ENCODE peak calls at places on chromosomes 13 and 19, in ten cellular contexts. One of them, this sample, is unnamed.

GRCh38 chr13:107202371-107203023 is 634.6 kb upstream of the ARGLU1 start:
- DNase-seq in DMS 273 treated with DMSO at 0.1 percent for 48 hours: no peak
- DNase-seq in NCI-H146: no peak
- DNase-seq in stimulated activated CD8-positive, alpha-beta memory T cell treated with anti-CD3 and anti-CD28 coated beads, Interleukin-4, amount 100 ng/mL, for 4 hours: no peak
- DNase-seq in substantia nigra: no peak
- DNase-seq in cardiac muscle cell: peak
- DNase-seq in activated naive CD4-positive, alpha-beta T cell treated with Interleukin-2 at 50 U/mL for 16 hours: no peak
- DNase-seq in stomach: peak
- DNase-seq in fibroblast of the aortic adventitia: peak
- DNase-seq in heart left ventricle: peak
- DNase-seq in this sample: peak

GRCh38 chr19:39951686-39952085 is 17.3 kb upstream of the FCGBP start:
- DNase-seq in DMS 273 treated with DMSO at 0.1 percent for 48 hours: no peak
- DNase-seq in NCI-H146: no peak
- DNase-seq in stimulated activated CD8-positive, alpha-beta memory T cell treated with anti-CD3 and anti-CD28 coated beads, Interleukin-4, amount 100 ng/mL, for 4 hours: no peak
- DNase-seq in substantia nigra: no peak
- DNase-seq in cardiac muscle cell: peak
- DNase-seq in activated naive CD4-positive, alpha-beta T cell treated with Interleukin-2 at 50 U/mL for 16 hours: no peak
- DNase-seq in stomach: peak
- DNase-seq in fibroblast of the aortic adventitia: peak
- DNase-seq in heart left ventricle: no peak
- DNase-seq in this sample: no peak

GRCh38 chr19:17450264-17451075 is 2.0 kb upstream of the TMEM221 start:
- DNase-seq in DMS 273 treated with DMSO at 0.1 percent for 48 hours: no peak
- DNase-seq in NCI-H146: no peak
- DNase-seq in stimulated activated CD8-positive, alpha-beta memory T cell treated with anti-CD3 and anti-CD28 coated beads, Interleukin-4, amount 100 ng/mL, for 4 hours: no peak
- DNase-seq in substantia nigra: no peak
- DNase-seq in cardiac muscle cell: no peak
- DNase-seq in activated naive CD4-positive, alpha-beta T cell treated with Interleukin-2 at 50 U/mL for 16 hours: peak
- DNase-seq in stomach: no peak
- DNase-seq in fibroblast of the aortic adventitia: no peak
- DNase-seq in heart left ventricle: no peak
- DNase-seq in this sample: no peak

GRCh38 chr13:70668983-70669382 is 560.7 kb upstream of the KLHL1 start:
- DNase-seq in DMS 273 treated with DMSO at 0.1 percent for 48 hours: no peak
- DNase-seq in NCI-H146: no peak
- DNase-seq in stimulated activated CD8-positive, alpha-beta memory T cell treated with anti-CD3 and anti-CD28 coated beads, Interleukin-4, amount 100 ng/mL, for 4 hours: no peak
- DNase-seq in substantia nigra: no peak
- DNase-seq in cardiac muscle cell: no peak
- DNase-seq in activated naive CD4-positive, alpha-beta T cell treated with Interleukin-2 at 50 U/mL for 16 hours: no peak
- DNase-seq in stomach: no peak
- DNase-seq in fibroblast of the aortic adventitia: no peak
- DNase-seq in heart left ventricle: no peak
- DNase-seq in this sample: no peak

GRCh38 chr13:46654956-46655726 is 102.2 kb downstream of the LRCH1 start:
- DNase-seq in DMS 273 treated with DMSO at 0.1 percent for 48 hours: no peak
- DNase-seq in NCI-H146: no peak
- DNase-seq in stimulated activated CD8-positive, alpha-beta memory T cell treated with anti-CD3 and anti-CD28 coated beads, Interleukin-4, amount 100 ng/mL, for 4 hours: no peak
- DNase-seq in substantia nigra: no peak
- DNase-seq in cardiac muscle cell: peak
- DNase-seq in activated naive CD4-positive, alpha-beta T cell treated with Interleukin-2 at 50 U/mL for 16 hours: no peak
- DNase-seq in stomach: no peak
- DNase-seq in fibroblast of the aortic adventitia: no peak
- DNase-seq in heart left ventricle: no peak
- DNase-seq in this sample: no peak

GRCh38 chr19:2810141-2811091 is 9.3 kb upstream of the ZNF554 start:
- DNase-seq in DMS 273 treated with DMSO at 0.1 percent for 48 hours: no peak
- DNase-seq in NCI-H146: no peak
- DNase-seq in stimulated activated CD8-positive, alpha-beta memory T cell treated with anti-CD3 and anti-CD28 coated beads, Interleukin-4, amount 100 ng/mL, for 4 hours: no peak
- DNase-seq in substantia nigra: no peak
- DNase-seq in cardiac muscle cell: no peak
- DNase-seq in activated naive CD4-positive, alpha-beta T cell treated with Interleukin-2 at 50 U/mL for 16 hours: no peak
- DNase-seq in stomach: no peak
- DNase-seq in fibroblast of the aortic adventitia: no peak
- DNase-seq in heart left ventricle: peak
- DNase-seq in this sample: no peak

GRCh38 chr13:101925731-101926130 is 473.3 kb downstream of the ITGBL1 start:
- DNase-seq in DMS 273 treated with DMSO at 0.1 percent for 48 hours: no peak
- DNase-seq in NCI-H146: peak
- DNase-seq in stimulated activated CD8-positive, alpha-beta memory T cell treated with anti-CD3 and anti-CD28 coated beads, Interleukin-4, amount 100 ng/mL, for 4 hours: no peak
- DNase-seq in substantia nigra: no peak
- DNase-seq in cardiac muscle cell: no peak
- DNase-seq in activated naive CD4-positive, alpha-beta T cell treated with Interleukin-2 at 50 U/mL for 16 hours: no peak
- DNase-seq in stomach: no peak
- DNase-seq in fibroblast of the aortic adventitia: no peak
- DNase-seq in heart left ventricle: no peak
- DNase-seq in this sample: no peak

GRCh38 chr19:5249526-5249925 is 91.1 kb downstream of the PTPRS start:
- DNase-seq in DMS 273 treated with DMSO at 0.1 percent for 48 hours: no peak
- DNase-seq in NCI-H146: no peak
- DNase-seq in stimulated activated CD8-positive, alpha-beta memory T cell treated with anti-CD3 and anti-CD28 coated beads, Interleukin-4, amount 100 ng/mL, for 4 hours: no peak
- DNase-seq in substantia nigra: no peak
- DNase-seq in cardiac muscle cell: no peak
- DNase-seq in activated naive CD4-positive, alpha-beta T cell treated with Interleukin-2 at 50 U/mL for 16 hours: no peak
- DNase-seq in stomach: no peak
- DNase-seq in fibroblast of the aortic adventitia: no peak
- DNase-seq in heart left ventricle: no peak
- DNase-seq in this sample: no peak

GRCh38 chr19:57071414-57071813 is 48.4 kb upstream of the USP29 start:
- DNase-seq in DMS 273 treated with DMSO at 0.1 percent for 48 hours: no peak
- DNase-seq in NCI-H146: no peak
- DNase-seq in stimulated activated CD8-positive, alpha-beta memory T cell treated with anti-CD3 and anti-CD28 coated beads, Interleukin-4, amount 100 ng/mL, for 4 hours: no peak
- DNase-seq in substantia nigra: no peak
- DNase-seq in cardiac muscle cell: no peak
- DNase-seq in activated naive CD4-positive, alpha-beta T cell treated with Interleukin-2 at 50 U/mL for 16 hours: no peak
- DNase-seq in stomach: no peak
- DNase-seq in fibroblast of the aortic adventitia: no peak
- DNase-seq in heart left ventricle: no peak
- DNase-seq in this sample: no peak

GRCh38 chr19:1221141-1221903 is 15.7 kb downstream of the STK11 start:
- DNase-seq in DMS 273 treated with DMSO at 0.1 percent for 48 hours: no peak
- DNase-seq in NCI-H146: no peak
- DNase-seq in stimulated activated CD8-positive, alpha-beta memory T cell treated with anti-CD3 and anti-CD28 coated beads, Interleukin-4, amount 100 ng/mL, for 4 hours: no peak
- DNase-seq in substantia nigra: peak
- DNase-seq in cardiac muscle cell: peak
- DNase-seq in activated naive CD4-positive, alpha-beta T cell treated with Interleukin-2 at 50 U/mL for 16 hours: no peak
- DNase-seq in stomach: peak
- DNase-seq in fibroblast of the aortic adventitia: peak
- DNase-seq in heart left ventricle: peak
- DNase-seq in this sample: peak

GRCh38 chr13:42477588-42478190 is 96.3 kb upstream of the TNFSF11 start:
- DNase-seq in DMS 273 treated with DMSO at 0.1 percent for 48 hours: no peak
- DNase-seq in NCI-H146: no peak
- DNase-seq in stimulated activated CD8-positive, alpha-beta memory T cell treated with anti-CD3 and anti-CD28 coated beads, Interleukin-4, amount 100 ng/mL, for 4 hours: no peak
- DNase-seq in substantia nigra: peak
- DNase-seq in cardiac muscle cell: peak
- DNase-seq in activated naive CD4-positive, alpha-beta T cell treated with Interleukin-2 at 50 U/mL for 16 hours: no peak
- DNase-seq in stomach: no peak
- DNase-seq in fibroblast of the aortic adventitia: no peak
- DNase-seq in heart left ventricle: peak
- DNase-seq in this sample: no peak

GRCh38 chr19:55486043-55486970 is 1.3 kb downstream of the NAT14 start:
- DNase-seq in DMS 273 treated with DMSO at 0.1 percent for 48 hours: no peak
- DNase-seq in NCI-H146: no peak
- DNase-seq in stimulated activated CD8-positive, alpha-beta memory T cell treated with anti-CD3 and anti-CD28 coated beads, Interleukin-4, amount 100 ng/mL, for 4 hours: no peak
- DNase-seq in substantia nigra: no peak
- DNase-seq in cardiac muscle cell: no peak
- DNase-seq in activated naive CD4-positive, alpha-beta T cell treated with Interleukin-2 at 50 U/mL for 16 hours: no peak
- DNase-seq in stomach: no peak
- DNase-seq in fibroblast of the aortic adventitia: peak
- DNase-seq in heart left ventricle: no peak
- DNase-seq in this sample: peak

GRCh38 chr13:43196171-43196611 is 172.8 kb downstream of the DNAJC15 start:
- DNase-seq in DMS 273 treated with DMSO at 0.1 percent for 48 hours: peak
- DNase-seq in NCI-H146: no peak
- DNase-seq in stimulated activated CD8-positive, alpha-beta memory T cell treated with anti-CD3 and anti-CD28 coated beads, Interleukin-4, amount 100 ng/mL, for 4 hours: no peak
- DNase-seq in substantia nigra: peak
- DNase-seq in cardiac muscle cell: peak
- DNase-seq in activated naive CD4-positive, alpha-beta T cell treated with Interleukin-2 at 50 U/mL for 16 hours: no peak
- DNase-seq in stomach: no peak
- DNase-seq in fibroblast of the aortic adventitia: peak
- DNase-seq in heart left ventricle: peak
- DNase-seq in this sample: peak

GRCh38 chr19:18109731-18110671 is 12.4 kb downstream of the MAST3 start:
- DNase-seq in DMS 273 treated with DMSO at 0.1 percent for 48 hours: no peak
- DNase-seq in NCI-H146: peak
- DNase-seq in stimulated activated CD8-positive, alpha-beta memory T cell treated with anti-CD3 and anti-CD28 coated beads, Interleukin-4, amount 100 ng/mL, for 4 hours: no peak
- DNase-seq in substantia nigra: peak
- DNase-seq in cardiac muscle cell: no peak
- DNase-seq in activated naive CD4-positive, alpha-beta T cell treated with Interleukin-2 at 50 U/mL for 16 hours: peak
- DNase-seq in stomach: peak
- DNase-seq in fibroblast of the aortic adventitia: no peak
- DNase-seq in heart left ventricle: peak
- DNase-seq in this sample: peak

GRCh38 chr19:48461982-48462655 is 6.7 kb downstream of the KCNJ14 start:
- DNase-seq in DMS 273 treated with DMSO at 0.1 percent for 48 hours: no peak
- DNase-seq in NCI-H146: no peak
- DNase-seq in stimulated activated CD8-positive, alpha-beta memory T cell treated with anti-CD3 and anti-CD28 coated beads, Interleukin-4, amount 100 ng/mL, for 4 hours: no peak
- DNase-seq in substantia nigra: no peak
- DNase-seq in cardiac muscle cell: peak
- DNase-seq in activated naive CD4-positive, alpha-beta T cell treated with Interleukin-2 at 50 U/mL for 16 hours: no peak
- DNase-seq in stomach: no peak
- DNase-seq in fibroblast of the aortic adventitia: no peak
- DNase-seq in heart left ventricle: no peak
- DNase-seq in this sample: peak

GRCh38 chr19:39701291-39701690 is 3.0 kb upstream of the LGALS14 start:
- DNase-seq in DMS 273 treated with DMSO at 0.1 percent for 48 hours: no peak
- DNase-seq in NCI-H146: no peak
- DNase-seq in stimulated activated CD8-positive, alpha-beta memory T cell treated with anti-CD3 and anti-CD28 coated beads, Interleukin-4, amount 100 ng/mL, for 4 hours: no peak
- DNase-seq in substantia nigra: no peak
- DNase-seq in cardiac muscle cell: no peak
- DNase-seq in activated naive CD4-positive, alpha-beta T cell treated with Interleukin-2 at 50 U/mL for 16 hours: no peak
- DNase-seq in stomach: no peak
- DNase-seq in fibroblast of the aortic adventitia: no peak
- DNase-seq in heart left ventricle: no peak
- DNase-seq in this sample: no peak

GRCh38 chr19:33395561-33396550 is 22.3 kb downstream of the CEBPG start:
- DNase-seq in DMS 273 treated with DMSO at 0.1 percent for 48 hours: no peak
- DNase-seq in NCI-H146: no peak
- DNase-seq in stimulated activated CD8-positive, alpha-beta memory T cell treated with anti-CD3 and anti-CD28 coated beads, Interleukin-4, amount 100 ng/mL, for 4 hours: no peak
- DNase-seq in substantia nigra: no peak
- DNase-seq in cardiac muscle cell: peak
- DNase-seq in activated naive CD4-positive, alpha-beta T cell treated with Interleukin-2 at 50 U/mL for 16 hours: no peak
- DNase-seq in stomach: peak
- DNase-seq in fibroblast of the aortic adventitia: peak
- DNase-seq in heart left ventricle: no peak
- DNase-seq in this sample: peak

GRCh38 chr13:76053181-76053580 is 417.1 kb downstream of the LMO7 start:
- DNase-seq in DMS 273 treated with DMSO at 0.1 percent for 48 hours: no peak
- DNase-seq in NCI-H146: no peak
- DNase-seq in stimulated activated CD8-positive, alpha-beta memory T cell treated with anti-CD3 and anti-CD28 coated beads, Interleukin-4, amount 100 ng/mL, for 4 hours: no peak
- DNase-seq in substantia nigra: no peak
- DNase-seq in cardiac muscle cell: no peak
- DNase-seq in activated naive CD4-positive, alpha-beta T cell treated with Interleukin-2 at 50 U/mL for 16 hours: no peak
- DNase-seq in stomach: no peak
- DNase-seq in fibroblast of the aortic adventitia: no peak
- DNase-seq in heart left ventricle: no peak
- DNase-seq in this sample: no peak

GRCh38 chr19:35044317-35045117 is 3.0 kb downstream of the HPN start:
- DNase-seq in DMS 273 treated with DMSO at 0.1 percent for 48 hours: peak
- DNase-seq in NCI-H146: peak
- DNase-seq in stimulated activated CD8-positive, alpha-beta memory T cell treated with anti-CD3 and anti-CD28 coated beads, Interleukin-4, amount 100 ng/mL, for 4 hours: peak
- DNase-seq in substantia nigra: peak
- DNase-seq in cardiac muscle cell: peak
- DNase-seq in activated naive CD4-positive, alpha-beta T cell treated with Interleukin-2 at 50 U/mL for 16 hours: peak
- DNase-seq in stomach: peak
- DNase-seq in fibroblast of the aortic adventitia: peak
- DNase-seq in heart left ventricle: no peak
- DNase-seq in this sample: no peak

GRCh38 chr13:98923641-98924397 is 54.0 kb downstream of the DOCK9 start:
- DNase-seq in DMS 273 treated with DMSO at 0.1 percent for 48 hours: no peak
- DNase-seq in NCI-H146: no peak
- DNase-seq in stimulated activated CD8-positive, alpha-beta memory T cell treated with anti-CD3 and anti-CD28 coated beads, Interleukin-4, amount 100 ng/mL, for 4 hours: no peak
- DNase-seq in substantia nigra: no peak
- DNase-seq in cardiac muscle cell: no peak
- DNase-seq in activated naive CD4-positive, alpha-beta T cell treated with Interleukin-2 at 50 U/mL for 16 hours: no peak
- DNase-seq in stomach: no peak
- DNase-seq in fibroblast of the aortic adventitia: peak
- DNase-seq in heart left ventricle: no peak
- DNase-seq in this sample: no peak

GRCh38 chr19:15551183-15552004 is 43.1 kb downstream of the CYP4F22 start:
- DNase-seq in DMS 273 treated with DMSO at 0.1 percent for 48 hours: no peak
- DNase-seq in NCI-H146: peak
- DNase-seq in stimulated activated CD8-positive, alpha-beta memory T cell treated with anti-CD3 and anti-CD28 coated beads, Interleukin-4, amount 100 ng/mL, for 4 hours: peak
- DNase-seq in substantia nigra: no peak
- DNase-seq in cardiac muscle cell: peak
- DNase-seq in activated naive CD4-positive, alpha-beta T cell treated with Interleukin-2 at 50 U/mL for 16 hours: peak
- DNase-seq in stomach: peak
- DNase-seq in fibroblast of the aortic adventitia: peak
- DNase-seq in heart left ventricle: no peak
- DNase-seq in this sample: no peak

GRCh38 chr19:6811906-6812305 is 39.4 kb downstream of the VAV1 start:
- DNase-seq in DMS 273 treated with DMSO at 0.1 percent for 48 hours: peak
- DNase-seq in NCI-H146: no peak
- DNase-seq in stimulated activated CD8-positive, alpha-beta memory T cell treated with anti-CD3 and anti-CD28 coated beads, Interleukin-4, amount 100 ng/mL, for 4 hours: no peak
- DNase-seq in substantia nigra: no peak
- DNase-seq in cardiac muscle cell: peak
- DNase-seq in activated naive CD4-positive, alpha-beta T cell treated with Interleukin-2 at 50 U/mL for 16 hours: no peak
- DNase-seq in stomach: no peak
- DNase-seq in fibroblast of the aortic adventitia: peak
- DNase-seq in heart left ventricle: no peak
- DNase-seq in this sample: no peak

GRCh38 chr13:98984118-98984517 is 6.3 kb upstream of the DOCK9 start:
- DNase-seq in DMS 273 treated with DMSO at 0.1 percent for 48 hours: no peak
- DNase-seq in NCI-H146: no peak
- DNase-seq in stimulated activated CD8-positive, alpha-beta memory T cell treated with anti-CD3 and anti-CD28 coated beads, Interleukin-4, amount 100 ng/mL, for 4 hours: no peak
- DNase-seq in substantia nigra: no peak
- DNase-seq in cardiac muscle cell: no peak
- DNase-seq in activated naive CD4-positive, alpha-beta T cell treated with Interleukin-2 at 50 U/mL for 16 hours: no peak
- DNase-seq in stomach: no peak
- DNase-seq in fibroblast of the aortic adventitia: no peak
- DNase-seq in heart left ventricle: no peak
- DNase-seq in this sample: no peak

GRCh38 chr13:109802936-109803335 is 16.6 kb upstream of the IRS2 start:
- DNase-seq in DMS 273 treated with DMSO at 0.1 percent for 48 hours: no peak
- DNase-seq in NCI-H146: no peak
- DNase-seq in stimulated activated CD8-positive, alpha-beta memory T cell treated with anti-CD3 and anti-CD28 coated beads, Interleukin-4, amount 100 ng/mL, for 4 hours: no peak
- DNase-seq in substantia nigra: no peak
- DNase-seq in cardiac muscle cell: no peak
- DNase-seq in activated naive CD4-positive, alpha-beta T cell treated with Interleukin-2 at 50 U/mL for 16 hours: no peak
- DNase-seq in stomach: no peak
- DNase-seq in fibroblast of the aortic adventitia: no peak
- DNase-seq in heart left ventricle: no peak
- DNase-seq in this sample: no peak

GRCh38 chr13:46498650-46499049 is 54.3 kb upstream of the LRCH1 start:
- DNase-seq in DMS 273 treated with DMSO at 0.1 percent for 48 hours: no peak
- DNase-seq in NCI-H146: no peak
- DNase-seq in stimulated activated CD8-positive, alpha-beta memory T cell treated with anti-CD3 and anti-CD28 coated beads, Interleukin-4, amount 100 ng/mL, for 4 hours: no peak
- DNase-seq in substantia nigra: no peak
- DNase-seq in cardiac muscle cell: no peak
- DNase-seq in activated naive CD4-positive, alpha-beta T cell treated with Interleukin-2 at 50 U/mL for 16 hours: no peak
- DNase-seq in stomach: no peak
- DNase-seq in fibroblast of the aortic adventitia: no peak
- DNase-seq in heart left ventricle: no peak
- DNase-seq in this sample: no peak

GRCh38 chr19:3520166-3521103 is 14.3 kb downstream of the FZR1 start:
- DNase-seq in DMS 273 treated with DMSO at 0.1 percent for 48 hours: no peak
- DNase-seq in NCI-H146: no peak
- DNase-seq in stimulated activated CD8-positive, alpha-beta memory T cell treated with anti-CD3 and anti-CD28 coated beads, Interleukin-4, amount 100 ng/mL, for 4 hours: no peak
- DNase-seq in substantia nigra: no peak
- DNase-seq in cardiac muscle cell: no peak
- DNase-seq in activated naive CD4-positive, alpha-beta T cell treated with Interleukin-2 at 50 U/mL for 16 hours: no peak
- DNase-seq in stomach: no peak
- DNase-seq in fibroblast of the aortic adventitia: no peak
- DNase-seq in heart left ventricle: no peak
- DNase-seq in this sample: no peak

GRCh38 chr19:31992750-31993149 is 352.7 kb upstream of the ZNF507 start:
- DNase-seq in DMS 273 treated with DMSO at 0.1 percent for 48 hours: no peak
- DNase-seq in NCI-H146: no peak
- DNase-seq in stimulated activated CD8-positive, alpha-beta memory T cell treated with anti-CD3 and anti-CD28 coated beads, Interleukin-4, amount 100 ng/mL, for 4 hours: no peak
- DNase-seq in substantia nigra: no peak
- DNase-seq in cardiac muscle cell: no peak
- DNase-seq in activated naive CD4-positive, alpha-beta T cell treated with Interleukin-2 at 50 U/mL for 16 hours: no peak
- DNase-seq in stomach: no peak
- DNase-seq in fibroblast of the aortic adventitia: no peak
- DNase-seq in heart left ventricle: no peak
- DNase-seq in this sample: no peak

GRCh38 chr13:93268327-93269028 is 41.9 kb downstream of the GPC6 start:
- DNase-seq in DMS 273 treated with DMSO at 0.1 percent for 48 hours: no peak
- DNase-seq in NCI-H146: no peak
- DNase-seq in stimulated activated CD8-positive, alpha-beta memory T cell treated with anti-CD3 and anti-CD28 coated beads, Interleukin-4, amount 100 ng/mL, for 4 hours: no peak
- DNase-seq in substantia nigra: no peak
- DNase-seq in cardiac muscle cell: peak
- DNase-seq in activated naive CD4-positive, alpha-beta T cell treated with Interleukin-2 at 50 U/mL for 16 hours: no peak
- DNase-seq in stomach: no peak
- DNase-seq in fibroblast of the aortic adventitia: no peak
- DNase-seq in heart left ventricle: no peak
- DNase-seq in this sample: no peak